ENCODE peak calls at places on chromosomes 7 and 10, in seven cellular contexts. Y is neuronal stem cell, F is mesendoderm, G is H9, Q is H1, N is mesenchymal stem cell, U is trophoblast cell. M is an unnamed sample.

GRCh38 chr7:107039199-107039900 is 5.2 kb upstream of the PRKAR2B start:
- DNase-seq in Y (no peak), F (no peak), G (no peak), Q (no peak), N (no peak), U (no peak), M (no peak)

GRCh38 chr10:32386623-32387022 is 39.7 kb upstream of the EPC1 start:
- DNase-seq in Y (no peak), F (no peak), G (no peak), Q (no peak), N (no peak), U (no peak), M (peak)

GRCh38 chr7:81845628-81846259 is 75.9 kb upstream of the HGF start:
- DNase-seq in Y (no peak), F (peak), G (no peak), Q (no peak), N (peak), U (no peak), M (peak)

GRCh38 chr10:97058521-97058920 is 127.2 kb downstream of the SLIT1 start:
- DNase-seq in Y (no peak), F (no peak), G (no peak), Q (no peak), N (no peak), U (no peak), M (no peak)

GRCh38 chr10:71865561-71866041 is 14.6 kb upstream of the PSAP start:
- DNase-seq in Y (no peak), F (no peak), G (no peak), Q (no peak), N (no peak), U (no peak), M (no peak)

GRCh38 chr10:48964038-48964437 is 24.4 kb upstream of the LRRC18 start:
- DNase-seq in Y (no peak), F (no peak), G (no peak), Q (no peak), N (no peak), U (no peak), M (no peak)

GRCh38 chr7:26653430-26653911 is 210.9 kb downstream of the SKAP2 start:
- DNase-seq in Y (no peak), F (no peak), G (no peak), Q (no peak), N (no peak), U (no peak), M (no peak)

GRCh38 chr10:130905386-130905785 is 406.1 kb downstream of the TCERG1L start:
- DNase-seq in Y (no peak), F (no peak), G (no peak), Q (no peak), N (no peak), U (no peak), M (no peak)

GRCh38 chr10:121978511-121978910 is 3.5 kb upstream of the NSMCE4A start:
- DNase-seq in Y (no peak), F (no peak), G (no peak), Q (no peak), N (no peak), U (no peak), M (no peak)

GRCh38 chr7:118918556-118918955 is 694.1 kb downstream of the ANKRD7 start:
- DNase-seq in Y (no peak), F (peak), G (no peak), Q (no peak), N (peak), U (peak), M (peak)

GRCh38 chr10:118672766-118673715 is 77.6 kb upstream of the PRLHR start:
- DNase-seq in Y (no peak), F (no peak), G (no peak), Q (no peak), N (no peak), U (no peak), M (no peak)

DNA sequence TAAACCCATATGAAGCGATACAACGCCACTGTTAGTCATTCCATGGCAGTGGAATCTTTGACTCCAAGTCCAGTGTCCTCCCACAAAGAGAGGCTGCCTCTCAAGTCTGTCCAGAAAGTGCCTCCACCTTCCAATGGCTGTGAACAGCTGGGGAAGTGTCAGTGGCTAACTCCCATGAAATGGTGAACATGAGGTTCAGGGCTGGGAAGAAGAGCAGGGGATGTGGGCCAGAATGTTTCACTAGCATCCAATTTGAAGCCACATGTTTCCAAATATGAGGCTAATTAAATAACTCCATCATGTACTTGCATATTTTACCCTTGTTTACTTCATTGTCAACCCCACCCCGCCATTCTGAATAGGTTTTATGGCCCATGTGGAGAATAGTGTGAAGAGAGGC is 53.1 kb upstream of the CHST15 start:
- DNase-seq in Y (no peak), F (no peak), G (no peak), Q (no peak), N (no peak), U (no peak), M (no peak)
- H2BK5ac ChIP-seq in Y (no peak), F (no peak), G (no peak), Q (no peak), N (no peak), U (no peak), M (no peak)

GRCh38 chr10:27600915-27601314 is 96.8 kb downstream of the RAB18 start:
- DNase-seq in Y (no peak), F (no peak), G (no peak), Q (no peak), N (no peak), U (no peak), M (no peak)

GRCh38 chr10:27603104-27603503 is 99.0 kb downstream of the RAB18 start:
- DNase-seq in Y (no peak), F (no peak), G (no peak), Q (no peak), N (no peak), U (no peak), M (no peak)

GRCh38 chr10:27601519-27601918 is 97.4 kb downstream of the RAB18 start:
- DNase-seq in Y (no peak), F (no peak), G (no peak), Q (no peak), N (no peak), U (no peak), M (peak)

GRCh38 chr10:27599546-27599945 is 95.4 kb downstream of the RAB18 start:
- DNase-seq in Y (no peak), F (no peak), G (no peak), Q (no peak), N (no peak), U (no peak), M (no peak)

GRCh38 chr10:27601937-27602538 is 97.9 kb downstream of the RAB18 start:
- DNase-seq in Y (no peak), F (no peak), G (no peak), Q (no peak), N (no peak), U (no peak), M (no peak)
- H2BK5ac ChIP-seq in Y (no peak), F (no peak), G (no peak), Q (no peak), N (no peak), U (no peak), M (no peak)

DNA sequence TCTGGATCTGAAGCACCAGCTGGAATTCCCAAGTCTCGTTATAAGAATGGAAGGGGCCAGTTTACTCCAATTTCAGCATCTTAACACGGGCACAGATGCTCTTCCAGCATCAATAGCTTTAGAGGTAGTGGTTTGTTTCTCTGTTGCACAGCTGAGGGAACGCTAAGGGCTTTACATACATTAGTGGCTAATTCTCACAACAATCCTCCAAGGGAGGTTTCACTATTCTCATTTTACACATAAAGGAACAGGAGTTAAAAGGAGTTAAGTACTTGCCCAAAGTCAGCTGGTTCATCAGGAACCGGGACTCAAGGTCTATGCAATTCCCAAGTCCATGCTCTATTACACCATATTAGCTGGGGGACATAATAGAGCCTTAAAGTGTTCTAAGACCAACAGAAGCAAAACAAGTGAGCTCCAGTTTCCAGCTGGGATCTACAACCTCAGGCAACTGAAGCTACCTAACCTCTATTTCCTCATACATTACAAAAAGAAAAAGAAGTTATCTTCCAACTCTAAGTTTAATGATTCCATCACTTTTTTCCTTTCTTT is 9.9 kb downstream of the XPNPEP1 start:
- DNase-seq in Y (no peak), F (no peak), G (peak), Q (no peak), N (no peak), U (no peak), M (no peak)
- H2BK5ac ChIP-seq in Y (no peak), F (no peak), G (no peak), Q (no peak), N (no peak), U (no peak), M (peak)

GRCh38 chr10:108913300-108913699 is 1010.0 kb downstream of the XPNPEP1 start:
- DNase-seq in Y (no peak), F (peak), G (no peak), Q (no peak), N (no peak), U (no peak), M (no peak)
- H2BK5ac ChIP-seq in Y (no peak), F (no peak), G (no peak), Q (no peak), N (no peak), U (no peak), M (no peak)

M was measured in IMR-90.